ENCODE peak calls at places on chromosome 11, in six cellular contexts. H is upper lobe of left lung, M is HCT116, E is HepG2, J is K562, P is GM12878. T is an unnamed sample.

GRCh38 chr11:61609970-61610347 is 29.1 kb upstream of the SYT7 start:
- ATAC-seq in E (peak; percentile 70), J (peak; percentile 61), P (peak; percentile 27), H (peak; percentile 31), M (peak; percentile 92), T (no peak)

GRCh38 chr11:134098566-134099184 is 29.8 kb downstream of the JAM3 start:
- ATAC-seq in M (peak; percentile 97), H (no peak), J (peak; percentile 72), P (peak; percentile 61), E (peak; percentile 89), T (no peak)

GRCh38 chr11:2766166-2766565 is 66.4 kb upstream of the KCNQ1OT1 start:
- ATAC-seq in E (no peak), M (no peak), P (no peak), H (no peak), J (no peak), T (no peak)

GRCh38 chr11:119157088-119157487 is 8.2 kb downstream of the ABCG4 start:
- ATAC-seq in H (no peak), E (peak; percentile 14), P (no peak), J (no peak), M (no peak), T (no peak)

GRCh38 chr11:119144825-119145476 is 3.9 kb upstream of the ABCG4 start:
- ATAC-seq in E (peak; percentile 90), H (peak; percentile 89), J (peak; percentile 95), M (peak; percentile 90), P (peak; percentile 97), T (peak; percentile 79)

GRCh38 chr11:78560826-78561484 is 13.7 kb downstream of the NARS2 start:
- ATAC-seq in E (peak; percentile 76), H (peak; percentile 54), P (peak; percentile 19), J (no peak), M (no peak), T (peak; percentile 46)

GRCh38 chr11:117972589-117973445 is 13.4 kb upstream of the IL10RA start:
- ATAC-seq in M (no peak), E (no peak), P (no peak), J (peak; percentile 38), H (no peak), T (no peak)

GRCh38 chr11:76592961-76593360 is 77.6 kb downstream of the LRRC32 start:
- ATAC-seq in E (no peak), M (peak; percentile 59), H (no peak), J (no peak), P (no peak), T (no peak)

GRCh38 chr11:14578551-14578956 is 58.4 kb upstream of the PSMA1 start:
- ATAC-seq in E (peak; percentile 65), P (peak; percentile 96), H (peak; percentile 84), J (peak; percentile 90), M (no peak), T (peak; percentile 48)

GRCh38 chr11:14336507-14337503 is 22.2 kb downstream of the RRAS2 start:
- ATAC-seq in H (peak; percentile 49), E (peak; percentile 96), P (peak; percentile 40), J (peak; percentile 83), M (peak; percentile 93), T (no peak)

GRCh38 chr11:12716816-12717215 is 42.6 kb downstream of the TEAD1 start:
- ATAC-seq in H (no peak), E (no peak), P (no peak), M (no peak), J (no peak), T (no peak)

GRCh38 chr11:75365711-75366181 is 14.3 kb upstream of the ARRB1 start:
- ATAC-seq in J (no peak), M (no peak), H (peak; percentile 86), P (no peak), E (no peak), T (peak; percentile 53)

GRCh38 chr11:75023446-75024067 is 34.8 kb downstream of the NEU3 start:
- ATAC-seq in J (peak; percentile 19), P (no peak), M (peak; percentile 8), H (no peak), E (no peak), T (no peak)

GRCh38 chr11:115284766-115285165 is 219.4 kb downstream of the CADM1 start:
- ATAC-seq in M (no peak), J (no peak), P (no peak), H (no peak), E (no peak), T (no peak)

GRCh38 chr11:66868726-66869291 is 11.9 kb downstream of the LRFN4 start:
- ATAC-seq in H (peak; percentile 58), P (peak; percentile 99), E (peak; percentile 95), J (peak; percentile 99), M (peak; percentile 97), T (no peak)

GRCh38 chr11:15175780-15176179 is 61.1 kb downstream of the INSC start:
- ATAC-seq in M (no peak), P (no peak), H (no peak), E (no peak), J (no peak), T (no peak)

GRCh38 chr11:6319879-6320410 is 356 bp downstream of the CAVIN3 start:
- ATAC-seq in H (peak; percentile 95), P (peak; percentile 10), J (peak; percentile 59), M (peak; percentile 83), E (no peak), T (peak; percentile 93)

GRCh38 chr11:96642584-96642983 is 252.8 kb downstream of the JRKL start:
- ATAC-seq in P (no peak), M (no peak), J (no peak), H (no peak), E (no peak), T (no peak)

GRCh38 chr11:63565728-63566127 is 2.5 kb upstream of the PLAAT2 start:
- ATAC-seq in M (no peak), E (no peak), H (no peak), J (no peak), P (no peak), T (no peak)

GRCh38 chr11:63569570-63569969 is 6.4 kb upstream of the PLAAT2 start:
- ATAC-seq in M (no peak), J (no peak), P (no peak), H (no peak), E (no peak), T (no peak)

GRCh38 chr11:63564785-63565350 is 1.7 kb upstream of the PLAAT2 start:
- ATAC-seq in P (no peak), J (no peak), H (no peak), M (no peak), E (peak; percentile 35), T (no peak)

GRCh38 chr11:63564056-63564784 is 1.0 kb upstream of the PLAAT2 start:
- ATAC-seq in H (no peak), J (no peak), E (peak; percentile 36), P (peak; percentile 82), M (no peak), T (no peak)

DNA sequence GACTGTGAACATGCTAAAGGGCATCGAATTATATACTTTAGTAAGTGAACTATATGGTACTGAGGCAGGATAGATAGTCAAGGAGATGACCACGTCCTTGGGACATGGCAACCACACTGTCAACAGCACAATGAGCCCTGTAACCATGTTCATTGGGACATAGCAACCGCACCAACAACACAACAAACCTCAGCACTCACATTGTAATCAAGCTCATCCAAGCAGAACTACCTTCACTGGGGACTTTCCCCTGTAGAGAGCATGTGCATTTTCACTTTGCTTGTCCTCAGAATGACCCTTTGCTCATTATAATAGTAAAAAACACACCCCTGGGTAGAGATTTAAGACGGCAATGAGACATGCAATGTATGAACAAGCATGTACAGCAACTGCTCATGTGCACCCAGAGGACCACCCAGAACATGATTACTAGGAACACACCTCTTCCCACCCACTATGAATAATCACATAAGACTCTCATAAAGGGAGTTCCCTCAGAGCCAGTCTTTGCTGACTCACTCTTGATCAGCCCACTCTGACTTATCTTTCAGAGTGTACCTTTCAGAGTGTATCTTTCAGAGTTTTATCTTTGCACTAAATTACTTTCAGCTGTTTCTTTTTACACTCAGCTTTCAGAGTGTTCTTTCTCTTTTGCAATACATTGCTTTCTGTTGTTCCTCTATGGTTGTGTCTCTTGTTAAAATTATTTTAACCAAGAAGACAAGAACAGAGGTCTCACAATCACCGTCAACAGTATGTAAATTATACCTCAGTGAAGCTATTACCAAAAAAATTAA is 4.1 kb upstream of the PLAAT2 start:
- ATAC-seq in E (peak; percentile 55), M (peak; percentile 92), H (peak; percentile 91), J (peak; percentile 97), P (peak; percentile 87), T (peak; percentile 83)
- TF ChIP-seq POLR2AphosphoS5 in E (no peak), M (no peak), H (peak; percentile 24), J (peak; percentile 38), P (peak; percentile 58), T (peak; percentile 60)

DNA sequence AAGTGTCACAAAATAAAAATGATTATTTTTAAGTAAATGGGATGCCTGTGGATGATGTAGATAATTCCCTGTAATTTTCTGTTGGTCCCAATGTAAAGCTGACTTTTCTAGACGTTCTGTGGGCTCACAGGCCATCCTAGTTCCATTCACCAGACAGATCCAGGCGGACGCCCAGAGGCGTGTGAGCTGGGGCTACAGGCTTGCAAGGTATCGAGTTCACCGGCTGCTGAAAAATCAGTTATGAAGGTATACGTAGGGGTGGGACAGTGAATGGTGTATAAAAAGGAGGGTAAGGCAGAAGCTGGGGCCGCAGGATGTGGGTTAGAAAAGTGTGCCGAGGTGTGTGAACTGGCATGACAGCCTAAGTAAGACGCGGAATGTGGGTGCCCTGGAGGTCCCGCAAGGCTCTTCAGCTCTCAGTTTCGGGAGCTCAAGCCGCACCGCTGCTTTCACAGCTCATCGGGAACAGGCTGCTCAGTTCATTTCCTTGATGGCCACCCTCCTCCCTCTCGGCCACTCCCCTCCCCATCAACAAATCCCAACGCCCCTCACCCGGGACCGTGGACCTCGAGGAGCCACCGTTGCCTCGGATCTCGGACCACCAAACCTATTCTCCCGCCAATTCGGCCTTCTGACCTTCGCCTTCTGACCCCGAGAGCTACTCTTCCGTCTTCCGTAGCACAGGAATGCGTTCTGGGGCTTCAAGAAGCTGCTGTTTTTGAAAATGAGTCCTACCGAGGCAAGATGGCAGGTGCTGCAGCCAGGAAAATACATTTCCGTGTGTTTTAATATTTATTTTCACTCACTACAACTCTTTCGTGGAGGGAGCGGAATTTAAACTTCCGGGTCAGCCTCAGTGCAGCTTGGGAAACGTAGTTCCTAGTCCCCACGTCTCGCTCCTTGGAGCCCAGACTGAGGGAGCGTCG is at the start of gene XNDC1N:
- ATAC-seq in E (peak; percentile 94), J (peak; percentile 89), P (peak; percentile 78), M (peak; percentile 91), H (peak; percentile 96), T (peak; percentile 94)
- TF ChIP-seq POLR2A in E (peak; percentile 69), J (peak; percentile 77), P (peak; percentile 74), M (no peak), H (no peak), T (no peak)

DNA sequence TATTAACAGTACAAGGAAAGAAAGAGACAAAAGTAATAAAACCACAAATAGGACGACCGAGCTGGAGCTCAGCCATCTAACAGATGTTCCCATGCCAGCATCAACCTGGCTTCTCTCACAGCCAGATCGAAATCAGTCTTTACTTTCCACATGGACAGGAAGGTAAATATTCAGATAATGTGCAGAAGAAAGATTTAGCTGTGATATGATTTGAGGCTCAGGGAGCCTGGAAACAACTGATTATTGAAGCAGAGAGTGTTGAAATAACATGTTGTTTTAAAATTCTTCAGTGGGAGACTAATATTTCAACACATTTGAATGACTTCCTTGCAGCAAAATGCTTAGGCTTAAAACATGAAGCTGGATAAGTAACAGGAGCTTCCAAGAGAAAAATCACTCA is 546.8 kb downstream of the ETS1 start:
- ATAC-seq in H (no peak), M (no peak), P (no peak), E (no peak), J (no peak), T (no peak)
- TF ChIP-seq POLR2AphosphoS5 in H (no peak), M (no peak), P (no peak), E (no peak), J (no peak), T (no peak)

DNA sequence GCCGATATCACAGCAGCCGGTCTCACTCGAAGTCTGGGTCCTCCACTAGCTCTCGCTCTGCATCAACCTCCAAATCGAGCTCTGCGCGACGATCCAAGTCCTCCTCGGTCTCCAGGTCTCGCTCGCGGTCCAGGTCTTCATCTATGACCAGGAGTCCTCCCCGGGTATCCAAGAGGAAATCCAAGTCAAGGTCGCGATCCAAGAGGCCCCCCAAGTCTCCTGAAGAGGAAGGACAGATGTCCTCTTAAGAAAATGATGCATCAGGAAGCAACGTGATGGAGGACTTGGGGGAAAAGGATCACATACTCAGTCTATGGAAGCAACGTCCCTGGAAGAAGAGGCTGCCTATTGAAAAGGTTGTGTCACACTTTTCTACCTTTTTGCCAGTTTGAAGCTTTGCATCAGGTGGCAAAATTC is 1.1 kb downstream of the SRSF8 start:
- ATAC-seq in E (peak; percentile 2), P (peak; percentile 2), J (peak; percentile 39), H (peak; percentile 4), M (peak; percentile 4), T (no peak)
- TF ChIP-seq POLR2A in E (no peak), P (no peak), J (no peak), H (no peak), M (no peak), T (no peak)